ENCODE peak calls at places on chromosome X, in nine cellular contexts. One of them, this sample, is unnamed. For H3K4me1, the result is how much of the 10 kb centered on the place peaks cover.

GRCh38 chrX:11770320-11770719 is 12.3 kb downstream of the MSL3 start:
- DNase-seq in A549: peak
- DNase-seq in GM23248: peak
- DNase-seq in CD4-positive, alpha-beta memory T cell: peak
- DNase-seq in neural progenitor cell: peak
- DNase-seq in uterus: no peak
- DNase-seq in hepatocyte: peak
- DNase-seq in thyroid gland: peak
- DNase-seq in CD4-positive, CD25-positive, alpha-beta regulatory T cell: peak
- DNase-seq in this sample: peak

GRCh38 chrX:112818114-112819012 is 22.3 kb downstream of the AMOT start:
- DNase-seq in hepatocyte: no peak
- DNase-seq in CD4-positive, CD25-positive, alpha-beta regulatory T cell: no peak
- DNase-seq in uterus: no peak
- DNase-seq in thyroid gland: peak
- DNase-seq in neural progenitor cell: no peak
- DNase-seq in A549: no peak
- DNase-seq in CD4-positive, alpha-beta memory T cell: no peak
- DNase-seq in GM23248: no peak
- DNase-seq in this sample: no peak

GRCh38 chrX:149903889-149904748 is 23.1 kb downstream of the MAGEA8 start:
- DNase-seq in CD4-positive, CD25-positive, alpha-beta regulatory T cell: no peak
- DNase-seq in CD4-positive, alpha-beta memory T cell: no peak
- DNase-seq in uterus: no peak
- DNase-seq in A549: peak
- DNase-seq in hepatocyte: peak
- DNase-seq in thyroid gland: no peak
- DNase-seq in neural progenitor cell: no peak
- DNase-seq in GM23248: peak
- DNase-seq in this sample: no peak

GRCh38 chrX:44306336-44306735 is 37.1 kb downstream of the EFHC2 start:
- DNase-seq in thyroid gland: no peak
- DNase-seq in neural progenitor cell: no peak
- DNase-seq in hepatocyte: peak
- DNase-seq in CD4-positive, alpha-beta memory T cell: no peak
- DNase-seq in CD4-positive, CD25-positive, alpha-beta regulatory T cell: no peak
- DNase-seq in uterus: no peak
- DNase-seq in A549: peak
- DNase-seq in GM23248: no peak
- DNase-seq in this sample: peak

GRCh38 chrX:148960060-148960459 is 459.6 kb downstream of the AFF2 start:
- DNase-seq in hepatocyte: no peak
- DNase-seq in neural progenitor cell: no peak
- DNase-seq in A549: no peak
- DNase-seq in CD4-positive, alpha-beta memory T cell: no peak
- DNase-seq in CD4-positive, CD25-positive, alpha-beta regulatory T cell: no peak
- DNase-seq in thyroid gland: no peak
- DNase-seq in uterus: no peak
- DNase-seq in GM23248: no peak
- DNase-seq in this sample: peak

GRCh38 chrX:13220916-13221315 is 98.9 kb downstream of the ATXN3L start:
- DNase-seq in thyroid gland: no peak
- DNase-seq in CD4-positive, CD25-positive, alpha-beta regulatory T cell: no peak
- DNase-seq in neural progenitor cell: no peak
- DNase-seq in uterus: no peak
- DNase-seq in CD4-positive, alpha-beta memory T cell: no peak
- DNase-seq in hepatocyte: peak
- DNase-seq in GM23248: peak
- DNase-seq in A549: no peak
- DNase-seq in this sample: peak

GRCh38 chrX:125628435-125628834 is 308.8 kb downstream of the TEX13C start:
- DNase-seq in neural progenitor cell: no peak
- DNase-seq in GM23248: no peak
- DNase-seq in CD4-positive, CD25-positive, alpha-beta regulatory T cell: no peak
- DNase-seq in hepatocyte: no peak
- DNase-seq in A549: no peak
- DNase-seq in uterus: no peak
- DNase-seq in thyroid gland: no peak
- DNase-seq in CD4-positive, alpha-beta memory T cell: no peak
- DNase-seq in this sample: no peak

GRCh38 chrX:101219840-101220191 is 230 bp downstream of the DRP2 start:
- DNase-seq in uterus: no peak
- DNase-seq in GM23248: peak
- DNase-seq in hepatocyte: peak
- DNase-seq in thyroid gland: no peak
- DNase-seq in neural progenitor cell: peak
- DNase-seq in CD4-positive, CD25-positive, alpha-beta regulatory T cell: no peak
- DNase-seq in A549: no peak
- DNase-seq in CD4-positive, alpha-beta memory T cell: no peak
- DNase-seq in this sample: peak

GRCh38 chrX:97372006-97372766 is 488.5 kb downstream of the RPA4 start:
- DNase-seq in CD4-positive, CD25-positive, alpha-beta regulatory T cell: no peak
- DNase-seq in thyroid gland: peak
- DNase-seq in hepatocyte: no peak
- DNase-seq in A549: no peak
- DNase-seq in GM23248: no peak
- DNase-seq in uterus: no peak
- DNase-seq in CD4-positive, alpha-beta memory T cell: no peak
- DNase-seq in neural progenitor cell: no peak
- DNase-seq in this sample: no peak

GRCh38 chrX:103792916-103793540 is 16.4 kb downstream of the PLP1 start:
- DNase-seq in CD4-positive, alpha-beta memory T cell: no peak
- DNase-seq in GM23248: peak
- DNase-seq in hepatocyte: no peak
- DNase-seq in neural progenitor cell: no peak
- DNase-seq in A549: no peak
- DNase-seq in thyroid gland: no peak
- DNase-seq in uterus: no peak
- DNase-seq in CD4-positive, CD25-positive, alpha-beta regulatory T cell: no peak
- DNase-seq in this sample: peak

GRCh38 chrX:72317139-72317538 is 11.4 kb upstream of the CITED1 start:
- DNase-seq in A549: no peak
- DNase-seq in neural progenitor cell: no peak
- DNase-seq in thyroid gland: no peak
- DNase-seq in uterus: no peak
- DNase-seq in CD4-positive, alpha-beta memory T cell: no peak
- DNase-seq in CD4-positive, CD25-positive, alpha-beta regulatory T cell: no peak
- DNase-seq in hepatocyte: no peak
- DNase-seq in GM23248: no peak
- DNase-seq in this sample: no peak

GRCh38 chrX:154727418-154728323 is 23.2 kb downstream of the GAB3 start:
- DNase-seq in CD4-positive, CD25-positive, alpha-beta regulatory T cell: no peak
- DNase-seq in uterus: peak
- DNase-seq in hepatocyte: no peak
- DNase-seq in CD4-positive, alpha-beta memory T cell: no peak
- DNase-seq in thyroid gland: peak
- DNase-seq in A549: no peak
- DNase-seq in neural progenitor cell: no peak
- DNase-seq in GM23248: peak
- DNase-seq in this sample: peak

GRCh38 chrX:154730271-154730883 is 20.5 kb downstream of the GAB3 start:
- DNase-seq in hepatocyte: no peak
- DNase-seq in uterus: peak
- DNase-seq in A549: no peak
- DNase-seq in CD4-positive, CD25-positive, alpha-beta regulatory T cell: no peak
- DNase-seq in neural progenitor cell: no peak
- DNase-seq in GM23248: peak
- DNase-seq in thyroid gland: peak
- DNase-seq in CD4-positive, alpha-beta memory T cell: no peak
- DNase-seq in this sample: peak

GRCh38 chrX:154731203-154731602 is 19.7 kb downstream of the GAB3 start:
- DNase-seq in uterus: no peak
- DNase-seq in CD4-positive, CD25-positive, alpha-beta regulatory T cell: no peak
- DNase-seq in hepatocyte: no peak
- DNase-seq in CD4-positive, alpha-beta memory T cell: no peak
- DNase-seq in A549: no peak
- DNase-seq in neural progenitor cell: no peak
- DNase-seq in thyroid gland: no peak
- DNase-seq in GM23248: no peak
- DNase-seq in this sample: no peak

GRCh38 chrX:154728791-154729190 is 22.1 kb downstream of the GAB3 start:
- DNase-seq in neural progenitor cell: no peak
- DNase-seq in thyroid gland: no peak
- DNase-seq in CD4-positive, alpha-beta memory T cell: no peak
- DNase-seq in CD4-positive, CD25-positive, alpha-beta regulatory T cell: no peak
- DNase-seq in uterus: no peak
- DNase-seq in hepatocyte: no peak
- DNase-seq in GM23248: no peak
- DNase-seq in A549: no peak
- DNase-seq in this sample: no peak

DNA sequence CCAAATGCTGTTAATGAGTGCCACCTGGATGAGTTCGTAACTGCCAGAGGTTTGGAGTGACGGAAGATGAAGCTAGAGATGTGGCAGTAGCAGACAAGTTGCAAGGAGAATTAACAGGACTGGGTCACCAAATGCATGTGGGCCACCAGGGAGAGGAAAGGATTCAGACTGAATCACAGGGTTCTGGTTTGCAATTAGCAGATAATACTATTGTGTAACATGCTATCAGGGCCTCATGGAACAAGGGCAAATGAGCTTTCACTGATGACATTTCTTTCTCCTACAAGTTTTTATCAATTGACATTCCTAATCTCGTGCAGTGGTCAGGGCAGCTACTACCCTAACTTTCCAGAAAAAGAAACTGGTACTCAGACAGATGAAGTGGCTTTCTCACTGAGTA is 21.4 kb downstream of the GAB3 start:
- DNase-seq in CD4-positive, alpha-beta memory T cell: no peak
- DNase-seq in GM23248: peak
- DNase-seq in A549: no peak
- DNase-seq in hepatocyte: no peak
- DNase-seq in CD4-positive, CD25-positive, alpha-beta regulatory T cell: no peak
- DNase-seq in thyroid gland: no peak
- DNase-seq in uterus: no peak
- DNase-seq in neural progenitor cell: no peak
- DNase-seq in this sample: no peak
- H3K4me1 ChIP-seq in CD4-positive, alpha-beta memory T cell: half or more
- H3K4me1 ChIP-seq in GM23248: half or more
- H3K4me1 ChIP-seq in A549: under half
- H3K4me1 ChIP-seq in hepatocyte: under half
- H3K4me1 ChIP-seq in CD4-positive, CD25-positive, alpha-beta regulatory T cell: under half
- H3K4me1 ChIP-seq in thyroid gland: half or more
- H3K4me1 ChIP-seq in uterus: under half
- H3K4me1 ChIP-seq in neural progenitor cell: under half
- H3K4me1 ChIP-seq in this sample: half or more

GRCh38 chrX:10045327-10046000 is 78.3 kb downstream of the CLDN34 start:
- DNase-seq in uterus: no peak
- DNase-seq in A549: no peak
- DNase-seq in hepatocyte: no peak
- DNase-seq in GM23248: no peak
- DNase-seq in neural progenitor cell: no peak
- DNase-seq in CD4-positive, alpha-beta memory T cell: no peak
- DNase-seq in CD4-positive, CD25-positive, alpha-beta regulatory T cell: no peak
- DNase-seq in thyroid gland: no peak
- DNase-seq in this sample: no peak

GRCh38 chrX:10048076-10048475 is 80.9 kb downstream of the CLDN34 start:
- DNase-seq in GM23248: peak
- DNase-seq in CD4-positive, alpha-beta memory T cell: no peak
- DNase-seq in neural progenitor cell: peak
- DNase-seq in A549: no peak
- DNase-seq in hepatocyte: no peak
- DNase-seq in CD4-positive, CD25-positive, alpha-beta regulatory T cell: no peak
- DNase-seq in uterus: no peak
- DNase-seq in thyroid gland: no peak
- DNase-seq in this sample: no peak

GRCh38 chrX:10047631-10048030 is 80.5 kb downstream of the CLDN34 start:
- DNase-seq in GM23248: peak
- DNase-seq in thyroid gland: no peak
- DNase-seq in hepatocyte: no peak
- DNase-seq in A549: no peak
- DNase-seq in neural progenitor cell: peak
- DNase-seq in uterus: no peak
- DNase-seq in CD4-positive, alpha-beta memory T cell: no peak
- DNase-seq in CD4-positive, CD25-positive, alpha-beta regulatory T cell: no peak
- DNase-seq in this sample: no peak

GRCh38 chrX:10048695-10049094 is 81.5 kb downstream of the CLDN34 start:
- DNase-seq in uterus: no peak
- DNase-seq in hepatocyte: no peak
- DNase-seq in A549: no peak
- DNase-seq in neural progenitor cell: no peak
- DNase-seq in CD4-positive, CD25-positive, alpha-beta regulatory T cell: no peak
- DNase-seq in CD4-positive, alpha-beta memory T cell: no peak
- DNase-seq in GM23248: peak
- DNase-seq in thyroid gland: no peak
- DNase-seq in this sample: no peak

GRCh38 chrX:10047133-10047532 is 80.0 kb downstream of the CLDN34 start:
- DNase-seq in A549: no peak
- DNase-seq in CD4-positive, alpha-beta memory T cell: no peak
- DNase-seq in GM23248: no peak
- DNase-seq in thyroid gland: no peak
- DNase-seq in neural progenitor cell: no peak
- DNase-seq in uterus: no peak
- DNase-seq in hepatocyte: no peak
- DNase-seq in CD4-positive, CD25-positive, alpha-beta regulatory T cell: no peak
- DNase-seq in this sample: no peak
- H3K4me1 ChIP-seq in A549: under half
- H3K4me1 ChIP-seq in CD4-positive, alpha-beta memory T cell: under half
- H3K4me1 ChIP-seq in GM23248: under half
- H3K4me1 ChIP-seq in thyroid gland: under half
- H3K4me1 ChIP-seq in neural progenitor cell: under half
- H3K4me1 ChIP-seq in uterus: under half
- H3K4me1 ChIP-seq in hepatocyte: under half
- H3K4me1 ChIP-seq in CD4-positive, CD25-positive, alpha-beta regulatory T cell: under half
- H3K4me1 ChIP-seq in this sample: under half

DNA sequence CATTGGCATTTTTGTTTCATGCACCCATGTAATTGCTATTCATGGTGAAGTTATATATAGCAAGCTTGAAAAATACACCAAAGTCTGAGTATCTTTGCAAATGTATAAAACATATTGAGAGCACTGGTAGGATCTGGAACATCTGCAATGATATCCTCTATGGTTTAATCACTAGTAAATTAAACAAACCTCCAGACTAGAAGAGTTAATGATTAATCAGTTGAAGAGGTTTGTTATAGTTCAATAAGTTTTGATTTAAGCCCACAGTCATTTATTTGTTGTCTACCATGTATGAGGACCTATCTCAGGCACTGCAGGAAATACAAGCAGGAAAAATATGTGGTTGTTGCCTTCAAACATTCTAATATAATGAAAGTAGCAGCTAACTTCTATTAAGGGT is 16.4 kb downstream of the CYBB start:
- DNase-seq in thyroid gland: no peak
- DNase-seq in CD4-positive, CD25-positive, alpha-beta regulatory T cell: no peak
- DNase-seq in GM23248: no peak
- DNase-seq in A549: no peak
- DNase-seq in CD4-positive, alpha-beta memory T cell: no peak
- DNase-seq in hepatocyte: no peak
- DNase-seq in uterus: no peak
- DNase-seq in neural progenitor cell: no peak
- DNase-seq in this sample: no peak
- H3K4me1 ChIP-seq in thyroid gland: under half
- H3K4me1 ChIP-seq in CD4-positive, CD25-positive, alpha-beta regulatory T cell: under half
- H3K4me1 ChIP-seq in GM23248: under half
- H3K4me1 ChIP-seq in A549: under half
- H3K4me1 ChIP-seq in CD4-positive, alpha-beta memory T cell: under half
- H3K4me1 ChIP-seq in hepatocyte: under half
- H3K4me1 ChIP-seq in uterus: under half
- H3K4me1 ChIP-seq in neural progenitor cell: under half
- H3K4me1 ChIP-seq in this sample: under half

GRCh38 chrX:88940904-88941303 is 193.9 kb downstream of the CPXCR1 start:
- DNase-seq in thyroid gland: no peak
- DNase-seq in CD4-positive, alpha-beta memory T cell: no peak
- DNase-seq in neural progenitor cell: peak
- DNase-seq in A549: no peak
- DNase-seq in GM23248: no peak
- DNase-seq in uterus: no peak
- DNase-seq in CD4-positive, CD25-positive, alpha-beta regulatory T cell: no peak
- DNase-seq in hepatocyte: no peak
- DNase-seq in this sample: no peak

GRCh38 chrX:88937616-88938015 is 190.6 kb downstream of the CPXCR1 start:
- DNase-seq in CD4-positive, CD25-positive, alpha-beta regulatory T cell: no peak
- DNase-seq in thyroid gland: no peak
- DNase-seq in neural progenitor cell: no peak
- DNase-seq in uterus: no peak
- DNase-seq in CD4-positive, alpha-beta memory T cell: no peak
- DNase-seq in hepatocyte: no peak
- DNase-seq in GM23248: no peak
- DNase-seq in A549: no peak
- DNase-seq in this sample: no peak
- H3K4me1 ChIP-seq in CD4-positive, CD25-positive, alpha-beta regulatory T cell: under half
- H3K4me1 ChIP-seq in thyroid gland: under half
- H3K4me1 ChIP-seq in neural progenitor cell: under half
- H3K4me1 ChIP-seq in uterus: under half
- H3K4me1 ChIP-seq in CD4-positive, alpha-beta memory T cell: under half
- H3K4me1 ChIP-seq in hepatocyte: under half
- H3K4me1 ChIP-seq in GM23248: under half
- H3K4me1 ChIP-seq in A549: under half
- H3K4me1 ChIP-seq in this sample: under half

This sample was measured in astrocyte.